ENCODE peak calls at places on chromosome 18, in ten cellular contexts. Z, U, L, D, H, O, B, N, A and M are unnamed samples.

GRCh38 chr18:7338846-7339245 is 108.0 kb downstream of the LRRC30 start:
- DNase-seq in Z (no peak), U (no peak), L (no peak), D (no peak), H (no peak), O (no peak), B (no peak), N (no peak), A (no peak), M (no peak)

GRCh38 chr18:76476665-76477561 is 18.1 kb downstream of the ZNF516 start:
- DNase-seq in Z (no peak), U (no peak), L (no peak), D (no peak), H (no peak), O (no peak), B (no peak), N (no peak), A (no peak), M (no peak)

GRCh38 chr18:79901665-79902064 is 49.8 kb downstream of the SLC66A2 start:
- DNase-seq in Z (no peak), U (no peak), L (no peak), D (no peak), H (no peak), O (peak; percentile 23), B (no peak), N (no peak), A (no peak), M (no peak)

GRCh38 chr18:61400714-61401113 is 67.5 kb downstream of the CDH20 start:
- DNase-seq in Z (no peak), U (no peak), L (no peak), D (no peak), H (no peak), O (no peak), B (no peak), N (no peak), A (no peak), M (no peak)

GRCh38 chr18:36329684-36330434 is 32.3 kb downstream of the FHOD3 start:
- DNase-seq in Z (no peak), U (no peak), L (no peak), D (no peak), H (no peak), O (no peak), B (no peak), N (no peak), A (no peak), M (peak; percentile 54)

GRCh38 chr18:51391731-51392130 is 194.2 kb upstream of the MEX3C start:
- DNase-seq in Z (no peak), U (no peak), L (no peak), D (no peak), H (no peak), O (no peak), B (no peak), N (no peak), A (no peak), M (no peak)

GRCh38 chr18:33446604-33447003 is 6.1 kb upstream of the CCDC178 start:
- DNase-seq in Z (no peak), U (no peak), L (no peak), D (no peak), H (no peak), O (no peak), B (no peak), N (no peak), A (no peak), M (no peak)

GRCh38 chr18:54218299-54218698 is 6.2 kb downstream of the MBD2 start:
- DNase-seq in Z (no peak), U (no peak), L (no peak), D (no peak), H (no peak), O (no peak), B (no peak), N (no peak), A (no peak), M (no peak)

GRCh38 chr18:45670281-45670962 is 53.6 kb upstream of the SLC14A1 start:
- DNase-seq in Z (no peak), U (no peak), L (peak; percentile 60), D (no peak), H (peak; percentile 39), O (no peak), B (no peak), N (no peak), A (no peak), M (no peak)

GRCh38 chr18:77711096-77711495 is 461.4 kb downstream of the GALR1 start:
- DNase-seq in Z (no peak), U (no peak), L (no peak), D (no peak), H (no peak), O (no peak), B (no peak), N (no peak), A (no peak), M (peak; percentile 14)

GRCh38 chr18:28767781-28768211 is 590.9 kb upstream of the CDH2 start:
- DNase-seq in Z (no peak), U (no peak), L (no peak), D (no peak), H (no peak), O (no peak), B (no peak), N (no peak), A (no peak), M (no peak)

GRCh38 chr18:68428026-68428425 is 286.9 kb downstream of the TMX3 start:
- DNase-seq in Z (no peak), U (no peak), L (no peak), D (no peak), H (no peak), O (no peak), B (no peak), N (no peak), A (no peak), M (no peak)

GRCh38 chr18:62070306-62070705 is 116.5 kb downstream of the PIGN start:
- DNase-seq in Z (no peak), U (no peak), L (no peak), D (no peak), H (no peak), O (no peak), B (no peak), N (no peak), A (no peak), M (no peak)

GRCh38 chr18:76421291-76422078 is 73.6 kb downstream of the ZNF516 start:
- DNase-seq in Z (no peak), U (no peak), L (no peak), D (no peak), H (no peak), O (no peak), B (peak; percentile 42), N (peak; percentile 71), A (no peak), M (no peak)

GRCh38 chr18:8620845-8621244 is 11.6 kb downstream of the RAB12 start:
- DNase-seq in Z (no peak), U (no peak), L (no peak), D (no peak), H (no peak), O (no peak), B (no peak), N (no peak), A (no peak), M (no peak)
- H3K4me1 ChIP-seq in Z (no peaks in the 10 kb centered on the region), U (peaks cover 14% of the 10 kb centered on the region), L (peaks cover 7% of the 10 kb centered on the region), D (peaks cover 8% of the 10 kb centered on the region), H (peaks cover 11% of the 10 kb centered on the region), O (peaks cover 64% of the 10 kb centered on the region), B (peaks cover 18% of the 10 kb centered on the region), N (peaks cover 36% of the 10 kb centered on the region), A (peaks cover 76% of the 10 kb centered on the region), M (peaks cover 90% of the 10 kb centered on the region)

DNA sequence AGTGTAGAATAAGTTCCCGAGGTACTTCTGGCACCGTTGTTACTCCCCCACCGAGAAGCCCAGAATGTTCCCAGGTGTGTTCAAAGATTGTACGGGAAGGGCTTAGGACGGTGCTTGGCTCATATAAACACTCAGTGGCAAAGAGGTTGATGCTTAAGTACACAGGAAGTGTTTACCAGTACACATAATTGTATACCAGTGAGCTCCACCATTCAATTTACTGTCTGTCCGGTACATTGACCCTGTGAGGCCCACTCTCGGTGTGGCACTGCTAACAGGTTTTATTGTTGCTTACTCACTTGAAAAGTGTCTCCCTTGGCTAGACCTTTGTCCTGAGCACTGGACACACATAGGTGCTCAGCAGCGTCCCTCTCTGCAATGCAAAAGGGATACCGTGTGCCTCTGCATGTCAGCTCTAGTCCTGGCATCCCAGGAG is 191.0 kb downstream of the NEDD4L start:
- DNase-seq in Z (no peak), U (no peak), L (no peak), D (no peak), H (no peak), O (no peak), B (no peak), N (no peak), A (no peak), M (no peak)
- H3K4me1 ChIP-seq in Z (peaks cover 5% of the 10 kb centered on the region), U (peaks cover 22% of the 10 kb centered on the region), L (no peaks in the 10 kb centered on the region), D (peaks cover 4% of the 10 kb centered on the region), H (no peaks in the 10 kb centered on the region), O (no peaks in the 10 kb centered on the region), B (peaks cover 47% of the 10 kb centered on the region), N (peaks cover 30% of the 10 kb centered on the region), A (peaks cover 29% of the 10 kb centered on the region), M (peaks cover 10% of the 10 kb centered on the region)

DNA sequence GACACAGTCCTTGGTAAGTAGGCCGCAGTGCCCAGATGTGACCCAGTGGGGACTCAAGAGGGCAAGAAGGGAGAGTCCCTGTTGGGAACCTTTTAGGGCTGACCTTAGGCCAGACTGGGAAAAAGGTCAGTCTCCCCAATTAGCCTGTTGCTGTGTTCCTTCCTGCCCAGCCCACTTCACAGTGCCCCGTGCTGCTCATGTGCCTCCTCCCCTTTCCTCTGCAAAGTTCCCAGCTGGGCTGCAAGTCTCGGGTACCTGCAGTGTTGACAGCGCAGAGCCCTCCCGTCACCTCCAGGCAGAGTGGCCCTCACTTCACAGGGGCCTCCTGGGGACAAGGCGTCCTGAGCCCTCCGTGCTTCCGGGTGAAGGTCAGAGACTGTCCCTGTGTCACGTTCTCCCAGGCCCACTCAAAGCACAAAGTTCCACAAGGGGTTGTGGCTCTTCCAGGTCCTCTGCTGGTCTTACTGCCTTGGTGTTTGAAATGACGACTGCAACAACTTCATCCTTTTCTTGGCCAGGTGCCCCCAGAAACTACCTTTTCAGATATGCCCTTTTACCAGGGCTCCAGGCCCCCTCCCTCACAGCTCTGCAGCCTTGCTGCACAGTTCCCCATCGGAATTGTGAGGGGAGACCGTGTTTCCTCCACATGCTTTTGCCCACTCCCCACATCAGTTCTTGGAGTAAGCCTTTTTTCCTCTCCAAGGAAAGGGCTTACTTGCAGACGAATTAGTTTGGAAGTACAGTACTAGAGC is 225.8 kb downstream of the ALPK2 start:
- DNase-seq in Z (no peak), U (no peak), L (no peak), D (no peak), H (no peak), O (no peak), B (no peak), N (no peak), A (no peak), M (no peak)
- H3K4me1 ChIP-seq in Z (peaks cover 6% of the 10 kb centered on the region), U (no peaks in the 10 kb centered on the region), L (peaks cover 8% of the 10 kb centered on the region), D (peaks cover 8% of the 10 kb centered on the region), H (peaks cover 17% of the 10 kb centered on the region), O (peaks cover 25% of the 10 kb centered on the region), B (peaks cover 7% of the 10 kb centered on the region), N (peaks cover 17% of the 10 kb centered on the region), A (peaks cover 12% of the 10 kb centered on the region), M (peaks cover 6% of the 10 kb centered on the region)

DNA sequence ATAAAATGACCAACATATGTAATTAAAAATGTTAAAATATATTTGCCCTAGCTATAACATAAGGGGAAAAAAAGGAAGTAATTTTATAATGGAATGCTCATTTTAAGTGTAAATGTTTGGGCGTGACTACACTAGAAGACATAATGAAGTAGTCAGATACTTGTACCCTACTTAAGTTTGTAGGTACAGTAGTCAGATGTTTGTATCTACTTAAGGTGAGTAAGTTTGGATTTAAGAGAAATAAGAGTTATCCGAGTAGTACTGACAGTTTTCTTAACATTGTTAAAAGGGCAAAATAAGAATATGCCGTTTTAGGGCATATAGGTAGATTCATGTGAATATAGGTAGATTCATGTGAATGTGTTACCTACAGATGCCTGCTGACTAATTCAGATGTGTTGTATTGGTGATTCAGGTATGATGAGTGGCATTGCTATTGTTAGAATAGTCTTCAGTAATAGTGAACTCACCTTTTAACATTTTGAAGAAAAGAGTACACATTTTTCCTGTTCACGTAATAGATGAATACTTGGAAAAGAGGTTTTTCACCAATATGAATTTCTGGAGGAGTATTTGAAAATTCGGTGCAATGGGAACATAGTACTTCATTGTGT is 14.9 kb downstream of the VAPA start:
- DNase-seq in Z (no peak), U (no peak), L (no peak), D (no peak), H (no peak), O (no peak), B (no peak), N (no peak), A (no peak), M (no peak)
- H3K4me1 ChIP-seq in Z (peaks cover 3% of the 10 kb centered on the region), U (peaks cover 16% of the 10 kb centered on the region), L (peaks cover 62% of the 10 kb centered on the region), D (peaks cover 18% of the 10 kb centered on the region), H (peaks cover 84% of the 10 kb centered on the region), O (peaks cover 88% of the 10 kb centered on the region), B (peaks cover 58% of the 10 kb centered on the region), N (peaks cover 87% of the 10 kb centered on the region), A (peaks cover 95% of the 10 kb centered on the region), M (peaks cover 47% of the 10 kb centered on the region)